ENCODE peak calls at places on chromosomes 4 and X, in ten cellular contexts. W is HT1080; H is ELR; E is endothelial cell; S is suprapubic skin; D is DMS79; O is nephron progenitor cell; F is breast epithelium; T is activated naive CD4-positive, alpha-beta T cell treated with Interleukin-2 at 50 U/mL for 16 hours; R is activated CD4-positive, CD25-positive, alpha-beta regulatory T cell. A is an unnamed sample.

GRCh38 chr4:186081202-186081807 is 12.3 kb downstream of the TLR3 start:
- DNase-seq in O (no peak), S (no peak), W (no peak), T (no peak), H (no peak), D (no peak), E (no peak), R (no peak), F (no peak), A (no peak)

GRCh38 chr4:148540622-148541326 is 98.6 kb upstream of the NR3C2 start:
- DNase-seq in F (no peak), O (no peak), S (no peak), T (no peak), R (no peak), H (no peak), W (no peak), D (no peak), E (no peak), A (no peak)

GRCh38 chrX:70013483-70014222 is 36.1 kb downstream of the AWAT2 start:
- DNase-seq in D (no peak), F (no peak), T (no peak), E (no peak), S (no peak), W (no peak), H (no peak), O (no peak), R (no peak), A (peak)

GRCh38 chr4:186885289-186885688 is 161.6 kb upstream of the FAT1 start:
- DNase-seq in W (no peak), H (no peak), R (no peak), E (no peak), S (no peak), T (no peak), D (no peak), O (no peak), F (no peak), A (no peak)

GRCh38 chrX:114037515-114037914 is 546.4 kb upstream of the HTR2C start:
- DNase-seq in O (no peak), D (no peak), F (no peak), E (no peak), S (no peak), T (no peak), H (no peak), R (no peak), W (no peak), A (no peak)

GRCh38 chrX:41180194-41180902 is 95.1 kb downstream of the USP9X start:
- DNase-seq in H (peak), W (peak), S (no peak), F (peak), D (no peak), T (peak), O (peak), R (peak), E (peak), A (peak)

GRCh38 chr4:136558940-136559494 is 973.3 kb downstream of the PCDH18 start:
- DNase-seq in H (no peak), W (no peak), O (no peak), S (no peak), E (no peak), T (no peak), F (no peak), R (no peak), D (no peak), A (no peak)

GRCh38 chrX:40527543-40527942 is 53.2 kb upstream of the ATP6AP2 start:
- DNase-seq in R (no peak), D (no peak), E (no peak), T (no peak), H (no peak), W (no peak), S (no peak), F (no peak), O (no peak), A (no peak)

GRCh38 chr4:46999584-46999983 is 6.2 kb upstream of the GABRA4 start:
- DNase-seq in F (no peak), H (peak), S (no peak), D (no peak), R (no peak), W (no peak), E (no peak), T (no peak), O (no peak), A (no peak)